ENCODE peak calls at places on chromosomes 12 and 14, in five cellular contexts. R is lower lobe of right lung, H is GM23248, B is OCI-LY7, K is suprapubic skin. U is an unnamed sample.

GRCh38 chr14:35366048-35366428 is 38.5 kb downstream of the NFKBIA start:
- DNase-seq in R (peak), H (peak), B (no peak), K (no peak), U (no peak)

GRCh38 chr14:67987596-67987995 is 168.0 kb downstream of the RAD51B start:
- DNase-seq in R (no peak), H (peak), B (no peak), K (no peak), U (no peak)

GRCh38 chr12:16030729-16031128 is 119.6 kb downstream of the DERA start:
- DNase-seq in R (no peak), H (no peak), B (no peak), K (no peak), U (no peak)

GRCh38 chr14:38910092-38910491 is 192.9 kb downstream of the SEC23A start:
- DNase-seq in R (no peak), H (no peak), B (no peak), K (no peak), U (no peak)

GRCh38 chr12:49428652-49429549 is 61.6 kb downstream of the SPATS2 start:
- DNase-seq in R (no peak), H (peak), B (peak), K (no peak), U (no peak)

GRCh38 chr12:42130670-42131402 is 13.8 kb downstream of the GXYLT1 start:
- DNase-seq in R (no peak), H (peak), B (no peak), K (no peak), U (no peak)

GRCh38 chr14:37078131-37078530 is 94.3 kb downstream of the SLC25A21 start:
- DNase-seq in R (no peak), H (no peak), B (no peak), K (no peak), U (no peak)

GRCh38 chr14:47195582-47195981 is 479.8 kb downstream of the MDGA2 start:
- DNase-seq in R (no peak), H (no peak), B (no peak), K (no peak), U (no peak)

GRCh38 chr14:37171678-37172023 is 755 bp downstream of the SLC25A21 start:
- DNase-seq in R (no peak), H (no peak), B (no peak), K (no peak), U (no peak)

GRCh38 chr12:28242888-28243633 is 52.8 kb downstream of the CCDC91 start:
- DNase-seq in R (no peak), H (no peak), B (no peak), K (no peak), U (no peak)

GRCh38 chr14:90388437-90388836 is 8.4 kb upstream of the CALM1 start:
- DNase-seq in R (no peak), H (peak), B (no peak), K (no peak), U (no peak)

GRCh38 chr14:99604766-99605298 is 825 bp upstream of the CCDC85C start:
- DNase-seq in R (no peak), H (peak), B (peak), K (no peak), U (no peak)

GRCh38 chr14:66234411-66234810 is 251.8 kb upstream of the CCDC196 start:
- DNase-seq in R (no peak), H (no peak), B (no peak), K (no peak), U (no peak)

GRCh38 chr12:102095677-102096263 is 24.1 kb downstream of the NUP37 start:
- DNase-seq in R (no peak), H (peak), B (peak), K (no peak), U (no peak)

GRCh38 chr12:104237930-104238329 is 22.4 kb downstream of the TXNRD1 start:
- DNase-seq in R (no peak), H (no peak), B (no peak), K (no peak), U (no peak)

GRCh38 chr12:98856897-98857540 is 211.9 kb downstream of the APAF1 start:
- DNase-seq in R (no peak), H (no peak), B (no peak), K (no peak), U (no peak)

GRCh38 chr12:34400986-34401658 is 378.8 kb downstream of the ALG10 start:
- DNase-seq in R (peak), H (no peak), B (no peak), K (peak), U (peak)

GRCh38 chr12:120240495-120240833 is 25.1 kb downstream of the PXN start:
- DNase-seq in R (no peak), H (no peak), B (no peak), K (no peak), U (peak)

GRCh38 chr14:35368583-35368982 is 36.0 kb downstream of the NFKBIA start:
- DNase-seq in R (peak), H (no peak), B (no peak), K (no peak), U (no peak)

GRCh38 chr14:37063467-37064240 is 108.8 kb downstream of the SLC25A21 start:
- DNase-seq in R (no peak), H (no peak), B (no peak), K (no peak), U (no peak)

GRCh38 chr14:76863724-76864407 is 37.7 kb downstream of the LRRC74A start:
- DNase-seq in R (peak), H (no peak), B (no peak), K (no peak), U (no peak)

GRCh38 chr14:91660790-91661189 is 71.1 kb downstream of the CATSPERB start:
- DNase-seq in R (no peak), H (no peak), B (no peak), K (no peak), U (no peak)

GRCh38 chr14:91453744-91454143 is 36.1 kb upstream of the CCDC88C start:
- DNase-seq in R (no peak), H (no peak), B (no peak), K (no peak), U (no peak)

GRCh38 chr12:21651821-21652220 is 5.8 kb downstream of the LDHB start:
- DNase-seq in R (no peak), H (no peak), B (no peak), K (no peak), U (no peak)

GRCh38 chr12:27794818-27795584 is 15.0 kb upstream of the MANSC4 start:
- DNase-seq in R (no peak), H (no peak), B (no peak), K (no peak), U (no peak)

GRCh38 chr12:124381454-124382207 is 86.7 kb downstream of the RFLNA start:
- DNase-seq in R (peak), H (peak), B (no peak), K (peak), U (peak)

GRCh38 chr12:96571101-96571862 is 81.9 kb downstream of the CFAP54 start:
- DNase-seq in R (no peak), H (no peak), B (no peak), K (no peak), U (no peak)

GRCh38 chr14:34628681-34629135 is 1.2 kb downstream of the SNX6 start:
- DNase-seq in R (no peak), H (peak), B (peak), K (no peak), U (no peak)

GRCh38 chr12:122937622-122938091 is 28.6 kb downstream of the ABCB9 start:
- DNase-seq in R (no peak), H (no peak), B (peak), K (no peak), U (no peak)

GRCh38 chr14:97290977-97291376 is 493.8 kb downstream of the VRK1 start:
- DNase-seq in R (no peak), H (no peak), B (no peak), K (no peak), U (no peak)

GRCh38 chr14:70808023-70808401 is 1.3 kb downstream of the MAP3K9 start:
- DNase-seq in R (peak), H (no peak), B (peak), K (no peak), U (no peak)

GRCh38 chr12:131583085-131583712 is 127.7 kb upstream of the SFSWAP start:
- DNase-seq in R (no peak), H (no peak), B (no peak), K (no peak), U (no peak)

GRCh38 chr14:70907172-70907995 is at the start of gene PCNX1:
- DNase-seq in R (peak), H (peak), B (peak), K (peak), U (peak)

GRCh38 chr14:64919215-64919614 is 5.0 kb downstream of the CHURC1 start:
- DNase-seq in R (no peak), H (peak), B (no peak), K (no peak), U (no peak)
- H3K27ac ChIP-seq in R (no peak), H (peak), B (no peak), K (no peak), U (peak)

GRCh38 chr12:100987552-100988277 is 193.1 kb downstream of the ANO4 start:
- DNase-seq in R (no peak), H (peak), B (peak), K (no peak), U (no peak)
- H3K4me3 ChIP-seq in R (no peak), H (peak), B (no peak), K (no peak), U (no peak)

DNA sequence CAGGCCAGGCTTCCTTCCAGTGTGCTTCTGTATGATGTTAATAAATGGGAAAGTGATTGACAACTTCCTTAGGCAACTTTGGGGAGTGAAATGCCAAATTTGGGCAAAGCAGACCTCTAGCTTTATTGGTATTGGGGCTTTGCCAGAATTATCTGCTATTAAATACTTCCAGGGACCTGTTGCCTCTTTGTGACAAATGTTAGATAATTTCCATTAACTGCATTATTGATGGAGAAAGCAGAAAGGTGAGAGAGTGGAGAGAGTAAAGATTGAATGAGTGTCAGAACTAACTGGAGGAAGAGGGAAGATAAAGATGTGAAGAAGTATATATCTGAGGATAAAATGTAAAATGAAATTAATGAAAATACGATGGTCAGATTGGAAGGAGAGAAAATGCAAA is 94.5 kb downstream of the CACNA1C start:
- DNase-seq in R (no peak), H (no peak), B (no peak), K (no peak), U (no peak)
- H3K27ac ChIP-seq in R (no peak), H (no peak), B (no peak), K (no peak), U (peak)

GRCh38 chr12:31119531-31120211 is 46.0 kb downstream of the DDX11 start:
- DNase-seq in R (no peak), H (no peak), B (no peak), K (no peak), U (no peak)
- H3K4me3 ChIP-seq in R (no peak), H (no peak), B (peak), K (peak), U (peak)

DNA sequence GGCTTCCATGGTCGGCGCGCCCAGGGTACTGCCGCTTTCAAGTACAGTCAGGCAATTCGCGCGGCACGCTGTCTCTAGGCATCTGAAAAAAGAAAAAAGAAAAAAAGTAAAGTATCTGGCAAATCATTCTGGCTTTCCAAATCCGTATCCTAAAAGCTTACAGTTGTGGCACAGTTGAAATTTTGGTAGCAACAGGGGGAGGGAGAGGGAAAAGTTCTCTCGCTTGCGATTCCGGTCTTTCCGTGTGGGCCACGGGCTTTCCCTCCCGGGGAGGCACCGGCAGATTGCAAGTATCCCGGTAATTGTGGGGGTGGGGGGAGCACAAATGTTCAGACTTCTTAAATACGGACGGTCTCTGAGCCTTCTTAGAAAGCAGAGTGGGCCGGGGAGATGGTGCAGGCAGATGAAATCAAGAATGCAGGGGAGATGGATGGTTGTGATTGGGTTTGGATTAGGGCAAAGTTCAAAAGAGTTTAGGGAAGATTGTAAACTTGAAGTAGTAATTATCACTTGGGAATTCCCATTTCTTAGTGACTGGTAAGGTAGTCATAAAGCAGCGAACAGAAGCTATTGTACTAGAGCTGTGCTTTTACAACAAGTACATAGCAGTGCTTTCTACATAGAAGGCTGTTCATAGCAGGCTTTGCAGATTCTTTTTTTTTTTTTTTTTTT is 1.2 kb downstream of the SOCS2 start:
- DNase-seq in R (no peak), H (peak), B (no peak), K (peak), U (no peak)
- H3K27ac ChIP-seq in R (peak), H (peak), B (no peak), K (peak), U (peak)

DNA sequence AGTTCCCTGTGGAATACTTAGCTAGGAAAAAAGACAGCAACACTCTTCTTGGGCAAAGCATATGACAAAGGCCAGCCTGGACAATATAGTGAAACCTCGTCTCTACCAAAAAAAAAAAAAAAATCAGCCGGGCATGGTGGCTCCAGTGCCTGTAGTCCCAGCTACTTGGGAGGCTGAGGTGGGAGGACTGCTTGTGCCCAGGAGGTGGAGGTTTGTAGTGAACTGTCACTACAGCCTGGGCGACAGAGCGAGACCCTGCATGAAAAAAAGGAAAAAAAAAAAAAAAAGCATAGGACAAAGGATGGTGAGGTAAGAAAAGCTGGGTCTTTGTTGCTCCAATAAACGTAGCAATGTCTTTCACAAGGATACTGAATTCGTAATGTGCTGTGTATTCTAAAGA is 1.1 kb downstream of the TXNDC16 start:
- DNase-seq in R (no peak), H (no peak), B (peak), K (no peak), U (no peak)
- H3K4me3 ChIP-seq in R (peak), H (peak), B (peak), K (peak), U (peak)

GRCh38 chr12:117968826-117969659 is at the start of gene KSR2:
- DNase-seq in R (peak), H (peak), B (peak), K (peak), U (no peak)
- H3K27ac ChIP-seq in R (peak), H (no peak), B (no peak), K (no peak), U (no peak)

GRCh38 chr14:102545461-102546265 is 36.1 kb upstream of the ANKRD9 start:
- DNase-seq in R (no peak), H (peak), B (no peak), K (no peak), U (no peak)
- H3K4me3 ChIP-seq in R (no peak), H (no peak), B (no peak), K (no peak), U (no peak)

GRCh38 chr12:106773945-106774807 is at the start of gene RIC8B:
- DNase-seq in R (peak), H (peak), B (no peak), K (peak), U (peak)
- H3K27ac ChIP-seq in R (peak), H (peak), B (no peak), K (peak), U (peak)

GRCh38 chr14:60642790-60643397 is 6.4 kb downstream of the SIX1 start:
- DNase-seq in R (no peak), H (no peak), B (no peak), K (no peak), U (no peak)

GRCh38 chr14:60642270-60642789 is 6.9 kb downstream of the SIX1 start:
- DNase-seq in R (no peak), H (no peak), B (no peak), K (no peak), U (no peak)

GRCh38 chr14:60640859-60641721 is 8.2 kb downstream of the SIX1 start:
- DNase-seq in R (no peak), H (no peak), B (no peak), K (no peak), U (no peak)

GRCh38 chr14:60643443-60644402 is 5.6 kb downstream of the SIX1 start:
- DNase-seq in R (no peak), H (peak), B (no peak), K (no peak), U (no peak)

GRCh38 chr14:60641722-60642269 is 7.5 kb downstream of the SIX1 start:
- DNase-seq in R (no peak), H (no peak), B (no peak), K (no peak), U (no peak)
- H3K4me3 ChIP-seq in R (no peak), H (no peak), B (no peak), K (no peak), U (peak)